ENCODE peak calls at places on chromosome 18, in five cellular contexts. G is GM06990, D is upper lobe of right lung, R is posterior vena cava, H is RKO. U is an unnamed sample.
A peak's percentile ranks its signal among the peaks of the same experiment; 100 is the strongest.

GRCh38 chr18:79260510-79260909 is 135.2 kb upstream of the NFATC1 start:
- DNase-seq in G (no peak), D (no peak), R (no peak), H (no peak), U (no peak)

GRCh38 chr18:2237706-2238105 is 333.6 kb downstream of the METTL4 start:
- DNase-seq in G (no peak), D (no peak), R (no peak), H (no peak), U (no peak)

GRCh38 chr18:70422061-70422965 is 133.5 kb downstream of the SOCS6 start:
- DNase-seq in G (no peak), D (peak; percentile 90), R (peak; percentile 94), H (peak; percentile 84), U (no peak)

GRCh38 chr18:58416704-58417683 is 211.9 kb downstream of the ALPK2 start:
- DNase-seq in G (no peak), D (no peak), R (no peak), H (no peak), U (no peak)

GRCh38 chr18:2856499-2856898 is 9.7 kb downstream of the EMILIN2 start:
- DNase-seq in G (no peak), D (no peak), R (no peak), H (no peak), U (no peak)

GRCh38 chr18:57445488-57446319 is 10.5 kb downstream of the ONECUT2 start:
- DNase-seq in G (no peak), D (no peak), R (no peak), H (no peak), U (no peak)

GRCh38 chr18:37501136-37501535 is 64.5 kb downstream of the CELF4 start:
- DNase-seq in G (no peak), D (no peak), R (no peak), H (no peak), U (no peak)

GRCh38 chr18:70256994-70257393 is 31.9 kb upstream of the SOCS6 start:
- DNase-seq in G (no peak), D (no peak), R (no peak), H (no peak), U (no peak)

GRCh38 chr18:14117611-14118010 is 14.6 kb downstream of the ZNF519 start:
- DNase-seq in G (no peak), D (no peak), R (no peak), H (no peak), U (no peak)

GRCh38 chr18:67359868-67360838 is 156.4 kb downstream of the DSEL start:
- DNase-seq in G (no peak), D (no peak), R (no peak), H (peak; percentile 90), U (no peak)

GRCh38 chr18:44452346-44452745 is 228.3 kb upstream of the SETBP1 start:
- DNase-seq in G (no peak), D (no peak), R (no peak), H (no peak), U (no peak)

GRCh38 chr18:49878015-49878414 is 64.7 kb upstream of the ACAA2 start:
- DNase-seq in G (no peak), D (no peak), R (no peak), H (no peak), U (no peak)

GRCh38 chr18:11955299-11956029 is 25.8 kb upstream of the IMPA2 start:
- DNase-seq in G (no peak), D (peak; percentile 80), R (no peak), H (no peak), U (no peak)

GRCh38 chr18:42289526-42289925 is 334.5 kb downstream of the PIK3C3 start:
- DNase-seq in G (no peak), D (no peak), R (no peak), H (no peak), U (no peak)

GRCh38 chr18:69845588-69846506 is 101.8 kb downstream of the CD226 start:
- DNase-seq in G (no peak), D (no peak), R (no peak), H (no peak), U (no peak)

GRCh38 chr18:53947092-53947640 is 277.3 kb downstream of the MBD2 start:
- DNase-seq in G (no peak), D (no peak), R (no peak), H (no peak), U (no peak)

GRCh38 chr18:49456794-49457193 is 3.7 kb downstream of the DYM start:
- DNase-seq in G (no peak), D (no peak), R (no peak), H (no peak), U (no peak)

GRCh38 chr18:74513883-74514205 is 17.7 kb downstream of the CNDP2 start:
- DNase-seq in G (no peak), D (no peak), R (no peak), H (no peak), U (no peak)

GRCh38 chr18:36454258-36454657 is 156.7 kb downstream of the FHOD3 start:
- DNase-seq in G (no peak), D (no peak), R (no peak), H (no peak), U (no peak)

GRCh38 chr18:61352611-61353010 is 19.4 kb downstream of the CDH20 start:
- DNase-seq in G (no peak), D (no peak), R (no peak), H (no peak), U (no peak)

GRCh38 chr18:61742555-61743429 is 150.0 kb downstream of the RNF152 start:
- DNase-seq in G (no peak), D (no peak), R (no peak), H (no peak), U (no peak)

GRCh38 chr18:36187138-36187825 is at the start of gene MOCOS:
- DNase-seq in G (peak; percentile 47), D (peak; percentile 94), R (peak; percentile 89), H (peak; percentile 70), U (peak; percentile 77)

GRCh38 chr18:3874593-3874992 is 424.6 kb downstream of the TGIF1 start:
- DNase-seq in G (no peak), D (no peak), R (no peak), H (no peak), U (no peak)

GRCh38 chr18:55301196-55301540 is 286.8 kb downstream of the TCF4 start:
- DNase-seq in G (no peak), D (no peak), R (no peak), H (no peak), U (no peak)

GRCh38 chr18:31371970-31372369 is 4.6 kb upstream of the DSG4 start:
- DNase-seq in G (no peak), D (no peak), R (no peak), H (no peak), U (no peak)

GRCh38 chr18:51135361-51135760 is 62.1 kb downstream of the MEX3C start:
- DNase-seq in G (no peak), D (no peak), R (no peak), H (peak; percentile 84), U (no peak)

GRCh38 chr18:61955644-61956043 is 62.8 kb upstream of the RNF152 start:
- DNase-seq in G (no peak), D (no peak), R (no peak), H (no peak), U (no peak)

GRCh38 chr18:39564716-39565115 is 1999.1 kb upstream of the CELF4 start:
- DNase-seq in G (no peak), D (no peak), R (no peak), H (no peak), U (no peak)

GRCh38 chr18:79614211-79615028 is 65.2 kb upstream of the CTDP1 start:
- DNase-seq in G (no peak), D (peak; percentile 60), R (peak; percentile 76), H (no peak), U (no peak)

GRCh38 chr18:43680096-43680495 is 402.8 kb upstream of the SYT4 start:
- DNase-seq in G (no peak), D (no peak), R (no peak), H (no peak), U (no peak)

GRCh38 chr18:8514409-8514808 is 94.8 kb upstream of the RAB12 start:
- DNase-seq in G (no peak), D (no peak), R (no peak), H (no peak), U (no peak)

GRCh38 chr18:50518787-50519520 is 40.9 kb upstream of the MAPK4 start:
- DNase-seq in G (no peak), D (no peak), R (no peak), H (no peak), U (no peak)

U was measured in GM18507.